ENCODE peak calls at places on chromosome 3, in six cellular contexts. One of them, this sample, is unnamed.

GRCh38 chr3:87053548-87053947 is 62.6 kb upstream of the VGLL3 start:
- DNase-seq in PC-9: no peak
- DNase-seq in cardiac muscle cell: no peak
- DNase-seq in brain microvascular endothelial cell: no peak
- DNase-seq in ascending aorta: no peak
- DNase-seq in suprapubic skin: no peak
- DNase-seq in this sample: no peak

GRCh38 chr3:197317250-197317963 is 19.0 kb upstream of the DLG1 start:
- DNase-seq in PC-9: peak
- DNase-seq in cardiac muscle cell: no peak
- DNase-seq in brain microvascular endothelial cell: peak
- DNase-seq in ascending aorta: no peak
- DNase-seq in suprapubic skin: no peak
- DNase-seq in this sample: no peak

GRCh38 chr3:56424357-56424756 is 43.9 kb downstream of the ERC2 start:
- DNase-seq in PC-9: no peak
- DNase-seq in cardiac muscle cell: no peak
- DNase-seq in brain microvascular endothelial cell: no peak
- DNase-seq in ascending aorta: no peak
- DNase-seq in suprapubic skin: no peak
- DNase-seq in this sample: no peak

GRCh38 chr3:177694316-177694715 is 497.0 kb upstream of the TBL1XR1 start:
- DNase-seq in PC-9: no peak
- DNase-seq in cardiac muscle cell: no peak
- DNase-seq in brain microvascular endothelial cell: peak
- DNase-seq in ascending aorta: no peak
- DNase-seq in suprapubic skin: no peak
- DNase-seq in this sample: no peak

GRCh38 chr3:36164400-36164799 is 215.9 kb upstream of the STAC start:
- DNase-seq in PC-9: no peak
- DNase-seq in cardiac muscle cell: no peak
- DNase-seq in brain microvascular endothelial cell: no peak
- DNase-seq in ascending aorta: no peak
- DNase-seq in suprapubic skin: no peak
- DNase-seq in this sample: no peak

GRCh38 chr3:169340055-169340454 is 323.5 kb downstream of the MECOM start:
- DNase-seq in PC-9: no peak
- DNase-seq in cardiac muscle cell: no peak
- DNase-seq in brain microvascular endothelial cell: no peak
- DNase-seq in ascending aorta: no peak
- DNase-seq in suprapubic skin: no peak
- DNase-seq in this sample: no peak

GRCh38 chr3:69861556-69861955 is 122.3 kb downstream of the MITF start:
- DNase-seq in PC-9: no peak
- DNase-seq in cardiac muscle cell: no peak
- DNase-seq in brain microvascular endothelial cell: no peak
- DNase-seq in ascending aorta: no peak
- DNase-seq in suprapubic skin: no peak
- DNase-seq in this sample: no peak

GRCh38 chr3:62718515-62719320 is 156.5 kb downstream of the CADPS start:
- DNase-seq in PC-9: no peak
- DNase-seq in cardiac muscle cell: no peak
- DNase-seq in brain microvascular endothelial cell: no peak
- DNase-seq in ascending aorta: no peak
- DNase-seq in suprapubic skin: no peak
- DNase-seq in this sample: no peak

GRCh38 chr3:23035927-23036640 is 167.0 kb upstream of the UBE2E2 start:
- DNase-seq in PC-9: peak
- DNase-seq in cardiac muscle cell: peak
- DNase-seq in brain microvascular endothelial cell: no peak
- DNase-seq in ascending aorta: no peak
- DNase-seq in suprapubic skin: no peak
- DNase-seq in this sample: peak

GRCh38 chr3:122975163-122975923 is 52.2 kb downstream of the SEMA5B start:
- DNase-seq in PC-9: peak
- DNase-seq in cardiac muscle cell: peak
- DNase-seq in brain microvascular endothelial cell: peak
- DNase-seq in ascending aorta: no peak
- DNase-seq in suprapubic skin: no peak
- DNase-seq in this sample: no peak

GRCh38 chr3:112689385-112689784 is 48.4 kb upstream of the CCDC80 start:
- DNase-seq in PC-9: no peak
- DNase-seq in cardiac muscle cell: no peak
- DNase-seq in brain microvascular endothelial cell: no peak
- DNase-seq in ascending aorta: no peak
- DNase-seq in suprapubic skin: no peak
- DNase-seq in this sample: no peak

GRCh38 chr3:69925506-69925905 is 74.0 kb upstream of the SAMMSON start:
- DNase-seq in PC-9: no peak
- DNase-seq in cardiac muscle cell: no peak
- DNase-seq in brain microvascular endothelial cell: no peak
- DNase-seq in ascending aorta: no peak
- DNase-seq in suprapubic skin: no peak
- DNase-seq in this sample: no peak

GRCh38 chr3:53715815-53716483 is 130.3 kb downstream of the CHDH start:
- DNase-seq in PC-9: no peak
- DNase-seq in cardiac muscle cell: no peak
- DNase-seq in brain microvascular endothelial cell: peak
- DNase-seq in ascending aorta: no peak
- DNase-seq in suprapubic skin: peak
- DNase-seq in this sample: no peak

GRCh38 chr3:182482692-182483091 is 310.6 kb upstream of the ATP11B start:
- DNase-seq in PC-9: no peak
- DNase-seq in cardiac muscle cell: no peak
- DNase-seq in brain microvascular endothelial cell: no peak
- DNase-seq in ascending aorta: no peak
- DNase-seq in suprapubic skin: no peak
- DNase-seq in this sample: no peak

GRCh38 chr3:181133832-181134231 is 144.3 kb upstream of the DNAJC19 start:
- DNase-seq in PC-9: no peak
- DNase-seq in cardiac muscle cell: no peak
- DNase-seq in brain microvascular endothelial cell: no peak
- DNase-seq in ascending aorta: no peak
- DNase-seq in suprapubic skin: no peak
- DNase-seq in this sample: no peak

GRCh38 chr3:27507111-27507510 is 22.9 kb upstream of the SLC4A7 start:
- DNase-seq in PC-9: no peak
- DNase-seq in cardiac muscle cell: no peak
- DNase-seq in brain microvascular endothelial cell: no peak
- DNase-seq in ascending aorta: no peak
- DNase-seq in suprapubic skin: no peak
- DNase-seq in this sample: no peak

GRCh38 chr3:27504749-27505148 is 20.6 kb upstream of the SLC4A7 start:
- DNase-seq in PC-9: no peak
- DNase-seq in cardiac muscle cell: no peak
- DNase-seq in brain microvascular endothelial cell: no peak
- DNase-seq in ascending aorta: no peak
- DNase-seq in suprapubic skin: no peak
- DNase-seq in this sample: no peak

GRCh38 chr3:27500051-27500450 is 15.9 kb upstream of the SLC4A7 start:
- DNase-seq in PC-9: no peak
- DNase-seq in cardiac muscle cell: no peak
- DNase-seq in brain microvascular endothelial cell: no peak
- DNase-seq in ascending aorta: no peak
- DNase-seq in suprapubic skin: no peak
- DNase-seq in this sample: no peak

GRCh38 chr3:27500986-27501385 is 16.8 kb upstream of the SLC4A7 start:
- DNase-seq in PC-9: no peak
- DNase-seq in cardiac muscle cell: no peak
- DNase-seq in brain microvascular endothelial cell: no peak
- DNase-seq in ascending aorta: no peak
- DNase-seq in suprapubic skin: no peak
- DNase-seq in this sample: no peak

DNA sequence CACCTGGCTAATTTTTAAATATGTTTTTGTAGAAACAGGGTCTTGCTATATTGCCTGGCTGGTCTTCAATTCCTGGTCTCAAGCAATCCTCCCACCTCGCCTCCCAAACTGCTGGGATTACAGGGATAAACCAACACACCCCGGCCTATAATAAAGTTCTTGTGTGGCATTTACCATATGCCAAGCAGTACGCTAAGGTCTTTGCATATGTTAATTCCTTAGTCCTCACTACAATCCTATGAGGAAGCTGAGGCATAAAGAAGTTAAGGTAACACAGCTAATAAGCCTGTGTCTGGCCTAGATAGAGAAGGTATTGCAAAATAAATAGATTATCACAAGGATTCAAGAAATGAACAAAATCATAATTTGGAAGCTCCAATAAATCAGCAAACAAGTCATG is 17.6 kb upstream of the SLC4A7 start:
- DNase-seq in PC-9: no peak
- DNase-seq in cardiac muscle cell: no peak
- DNase-seq in brain microvascular endothelial cell: no peak
- DNase-seq in ascending aorta: no peak
- DNase-seq in suprapubic skin: no peak
- DNase-seq in this sample: no peak
- TF ChIP-seq CTCF in PC-9: no peak
- TF ChIP-seq CTCF in cardiac muscle cell: no peak
- TF ChIP-seq CTCF in brain microvascular endothelial cell: no peak
- TF ChIP-seq CTCF in ascending aorta: no peak
- TF ChIP-seq CTCF in suprapubic skin: no peak
- TF ChIP-seq CTCF in this sample: no peak

GRCh38 chr3:73419179-73419803 is 205.4 kb downstream of the PDZRN3 start:
- DNase-seq in PC-9: no peak
- DNase-seq in cardiac muscle cell: no peak
- DNase-seq in brain microvascular endothelial cell: no peak
- DNase-seq in ascending aorta: no peak
- DNase-seq in suprapubic skin: no peak
- DNase-seq in this sample: no peak
- TF ChIP-seq CTCF in PC-9: no peak
- TF ChIP-seq CTCF in cardiac muscle cell: peak
- TF ChIP-seq CTCF in brain microvascular endothelial cell: peak
- TF ChIP-seq CTCF in ascending aorta: peak
- TF ChIP-seq CTCF in suprapubic skin: no peak
- TF ChIP-seq CTCF in this sample: no peak

GRCh38 chr3:107855710-107856109 is 235.1 kb downstream of the CD47 start:
- DNase-seq in PC-9: peak
- DNase-seq in cardiac muscle cell: peak
- DNase-seq in brain microvascular endothelial cell: peak
- DNase-seq in ascending aorta: no peak
- DNase-seq in suprapubic skin: no peak
- DNase-seq in this sample: no peak
- TF ChIP-seq CTCF in PC-9: peak
- TF ChIP-seq CTCF in cardiac muscle cell: peak
- TF ChIP-seq CTCF in brain microvascular endothelial cell: no peak
- TF ChIP-seq CTCF in ascending aorta: no peak
- TF ChIP-seq CTCF in suprapubic skin: no peak
- TF ChIP-seq CTCF in this sample: no peak

DNA sequence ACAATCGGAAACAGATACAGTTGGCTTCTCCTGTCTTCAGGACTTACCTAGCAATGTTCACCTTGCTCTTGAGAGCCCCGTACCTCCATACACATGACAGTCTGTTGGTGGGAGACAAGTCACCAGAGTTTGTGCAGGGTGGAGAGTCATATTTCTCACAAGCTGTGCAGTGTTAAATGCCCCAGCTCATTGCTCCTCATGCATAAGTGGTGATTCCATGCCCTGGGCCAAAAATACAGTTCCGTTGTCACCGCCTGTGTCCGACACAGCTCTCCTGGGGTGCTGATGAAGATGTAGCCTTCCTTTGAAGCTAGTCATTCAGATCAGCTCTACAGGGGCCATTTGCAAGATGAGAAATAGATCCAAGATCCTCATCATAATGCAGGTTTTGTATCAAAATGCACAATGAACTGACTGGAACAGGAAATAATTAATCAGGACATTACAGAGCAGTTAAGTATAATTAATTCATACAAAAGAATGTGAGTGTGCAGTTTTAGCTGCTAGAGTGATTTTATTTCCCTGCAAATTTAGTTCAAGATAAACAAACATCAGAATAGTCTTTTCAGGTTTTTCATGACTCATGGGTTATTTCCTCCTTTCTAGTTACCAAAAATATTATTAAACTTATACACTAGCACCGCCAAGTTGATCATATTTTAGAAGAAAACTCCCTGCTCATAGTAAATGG is 66.5 kb downstream of the CD47 start:
- DNase-seq in PC-9: no peak
- DNase-seq in cardiac muscle cell: no peak
- DNase-seq in brain microvascular endothelial cell: no peak
- DNase-seq in ascending aorta: no peak
- DNase-seq in suprapubic skin: no peak
- DNase-seq in this sample: no peak
- TF ChIP-seq CTCF in PC-9: no peak
- TF ChIP-seq CTCF in cardiac muscle cell: no peak
- TF ChIP-seq CTCF in brain microvascular endothelial cell: no peak
- TF ChIP-seq CTCF in ascending aorta: no peak
- TF ChIP-seq CTCF in suprapubic skin: no peak
- TF ChIP-seq CTCF in this sample: no peak

DNA sequence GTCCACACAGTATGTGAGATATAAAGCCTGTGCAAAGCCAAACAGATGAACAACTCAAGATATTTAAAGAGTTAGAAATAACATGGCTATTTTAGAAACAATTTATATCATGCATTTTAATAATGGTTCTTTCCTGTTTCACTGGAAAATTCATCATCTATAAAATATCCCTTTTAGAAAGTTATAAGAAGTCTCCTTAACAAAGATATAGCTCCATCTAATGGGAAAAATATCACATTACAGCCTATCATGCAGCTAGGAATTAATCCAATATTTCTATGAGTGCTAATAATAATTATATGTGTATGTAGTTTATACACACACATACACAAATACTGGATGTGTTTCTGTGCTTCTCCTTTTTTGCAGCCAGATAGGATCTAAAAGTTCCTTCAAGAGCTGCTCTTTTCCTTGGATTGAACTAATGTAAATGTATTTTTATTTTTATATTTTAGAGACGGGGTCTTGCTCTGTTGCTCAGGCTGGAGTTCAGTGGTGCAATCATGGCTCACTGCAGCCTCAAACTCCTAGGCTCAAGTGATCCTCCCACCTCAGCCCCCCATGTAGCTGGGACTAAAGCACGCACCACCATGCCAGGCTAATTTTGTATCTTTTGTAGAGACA is 21.6 kb downstream of the RPL22L1 start:
- DNase-seq in PC-9: no peak
- DNase-seq in cardiac muscle cell: no peak
- DNase-seq in brain microvascular endothelial cell: no peak
- DNase-seq in ascending aorta: no peak
- DNase-seq in suprapubic skin: no peak
- DNase-seq in this sample: no peak
- TF ChIP-seq CTCF in PC-9: peak
- TF ChIP-seq CTCF in cardiac muscle cell: peak
- TF ChIP-seq CTCF in brain microvascular endothelial cell: no peak
- TF ChIP-seq CTCF in ascending aorta: peak
- TF ChIP-seq CTCF in suprapubic skin: peak
- TF ChIP-seq CTCF in this sample: peak